ENCODE peak calls at places on chromosomes 7 and 10, in ten cellular contexts. O is brain microvascular endothelial cell; K is AG08395; A is head of caudate nucleus; E is neural crest cell; J is COR-L47; U is CD8-positive, alpha-beta memory T cell; C is lower lobe of right lung; Y is NCI-H2107; F is RPMI7951. P is an unnamed sample.

GRCh38 chr7:6647541-6647940 is 10.4 kb downstream of the ZNF316 start:
- DNase-seq in O (no peak), K (no peak), A (no peak), E (no peak), J (no peak), U (no peak), C (no peak), Y (no peak), F (no peak), P (no peak)

GRCh38 chr10:62414359-62414758 is 40.2 kb downstream of the ZNF365 start:
- DNase-seq in O (no peak), K (no peak), A (no peak), E (no peak), J (no peak), U (no peak), C (no peak), Y (no peak), F (no peak), P (no peak)

GRCh38 chr10:83539528-83540308 is 599.6 kb upstream of the GHITM start:
- DNase-seq in O (no peak), K (peak), A (no peak), E (no peak), J (no peak), U (no peak), C (no peak), Y (no peak), F (no peak), P (no peak)

GRCh38 chr10:92822060-92822634 is 26.2 kb upstream of the EXOC6 start:
- DNase-seq in O (peak), K (peak), A (no peak), E (no peak), J (no peak), U (no peak), C (no peak), Y (no peak), F (peak), P (no peak)

GRCh38 chr7:33185786-33186185 is 56.4 kb downstream of the BBS9 start:
- DNase-seq in O (peak), K (peak), A (no peak), E (no peak), J (peak), U (no peak), C (no peak), Y (peak), F (peak), P (no peak)

GRCh38 chr10:33939892-33940291 is 605.4 kb upstream of the NRP1 start:
- DNase-seq in O (no peak), K (no peak), A (no peak), E (no peak), J (no peak), U (no peak), C (no peak), Y (no peak), F (no peak), P (no peak)

GRCh38 chr7:38840736-38841460 is 68.1 kb downstream of the VPS41 start:
- DNase-seq in O (peak), K (peak), A (no peak), E (no peak), J (no peak), U (no peak), C (no peak), Y (no peak), F (peak), P (no peak)

GRCh38 chr7:37284805-37285211 is 163.9 kb downstream of the ELMO1 start:
- DNase-seq in O (peak), K (peak), A (peak), E (peak), J (peak), U (peak), C (peak), Y (peak), F (no peak), P (no peak)

GRCh38 chr10:929965-930364 is 1.5 kb downstream of the LARP4B start:
- DNase-seq in O (no peak), K (no peak), A (no peak), E (no peak), J (no peak), U (no peak), C (no peak), Y (no peak), F (no peak), P (no peak)

GRCh38 chr7:46549892-46550639 is 629.0 kb upstream of the IGFBP3 start:
- DNase-seq in O (no peak), K (no peak), A (no peak), E (no peak), J (no peak), U (no peak), C (no peak), Y (no peak), F (no peak), P (no peak)

GRCh38 chr7:30869794-30870491 is 41.7 kb upstream of the AQP1 start:
- DNase-seq in O (no peak), K (peak), A (no peak), E (no peak), J (peak), U (no peak), C (no peak), Y (no peak), F (peak), P (no peak)

GRCh38 chr7:102125127-102125561 is 161.5 kb upstream of the SH2B2 start:
- DNase-seq in O (peak), K (peak), A (no peak), E (no peak), J (no peak), U (no peak), C (peak), Y (no peak), F (peak), P (peak)

GRCh38 chr10:119413738-119414611 is 128.5 kb downstream of the RGS10 start:
- DNase-seq in O (peak), K (peak), A (no peak), E (no peak), J (no peak), U (no peak), C (no peak), Y (no peak), F (no peak), P (no peak)

GRCh38 chr10:70672165-70672992 is at the start of gene ADAMTS14:
- DNase-seq in O (no peak), K (peak), A (peak), E (peak), J (peak), U (no peak), C (no peak), Y (no peak), F (peak), P (peak)

GRCh38 chr10:78441704-78442103 is 408.0 kb downstream of the RPS24 start:
- DNase-seq in O (no peak), K (no peak), A (no peak), E (no peak), J (no peak), U (no peak), C (no peak), Y (no peak), F (no peak), P (no peak)

GRCh38 chr7:138961159-138961558 is 20.0 kb downstream of the KIAA1549 start:
- DNase-seq in O (no peak), K (no peak), A (no peak), E (no peak), J (no peak), U (no peak), C (no peak), Y (no peak), F (peak), P (no peak)

GRCh38 chr7:96244992-96245292 is 77.0 kb downstream of the SLC25A13 start:
- DNase-seq in O (no peak), K (no peak), A (no peak), E (no peak), J (no peak), U (no peak), C (no peak), Y (no peak), F (no peak), P (no peak)

GRCh38 chr10:93991101-93991500 is 2.6 kb upstream of the PLCE1 start:
- DNase-seq in O (no peak), K (no peak), A (no peak), E (no peak), J (no peak), U (no peak), C (no peak), Y (no peak), F (no peak), P (no peak)

GRCh38 chr10:35352508-35352907 is 16.2 kb downstream of the CCNY start:
- DNase-seq in O (no peak), K (no peak), A (no peak), E (no peak), J (no peak), U (no peak), C (no peak), Y (no peak), F (no peak), P (no peak)

GRCh38 chr7:111593343-111593742 is 31.1 kb upstream of the IMMP2L start:
- DNase-seq in O (no peak), K (no peak), A (no peak), E (no peak), J (no peak), U (no peak), C (no peak), Y (no peak), F (no peak), P (no peak)

GRCh38 chr7:4282434-4283223 is 399.5 kb upstream of the FOXK1 start:
- DNase-seq in O (peak), K (no peak), A (no peak), E (no peak), J (no peak), U (no peak), C (no peak), Y (no peak), F (peak), P (no peak)

GRCh38 chr7:135519233-135519688 is 9.4 kb upstream of the CNOT4 start:
- DNase-seq in O (no peak), K (no peak), A (no peak), E (no peak), J (no peak), U (no peak), C (no peak), Y (no peak), F (no peak), P (no peak)

GRCh38 chr7:131607291-131608111 is 51.1 kb upstream of the PODXL start:
- DNase-seq in O (no peak), K (no peak), A (peak), E (peak), J (no peak), U (no peak), C (no peak), Y (no peak), F (peak), P (no peak)

GRCh38 chr7:134752006-134752760 is 27.3 kb upstream of the CALD1 start:
- DNase-seq in O (peak), K (peak), A (no peak), E (no peak), J (no peak), U (no peak), C (no peak), Y (no peak), F (peak), P (no peak)